ENCODE peak calls at places on chromosomes 3 and 15, in eight cellular contexts. L, S, N, H, E, I, G and Y are unnamed samples.

GRCh38 chr3:23094890-23095462 is 108.2 kb upstream of the UBE2E2 start:
- DNase-seq in L (no peak), S (no peak), N (no peak), H (peak), E (no peak), I (no peak), G (peak), Y (no peak)

GRCh38 chr3:180180795-180181194 is 144.1 kb upstream of the PEX5L start:
- DNase-seq in L (no peak), S (no peak), N (no peak), H (no peak), E (no peak), I (no peak), G (peak), Y (no peak)

GRCh38 chr3:187186801-187187421 is 10.4 kb upstream of the RTP1 start:
- DNase-seq in L (no peak), S (peak), N (peak), H (peak), E (no peak), I (peak), G (peak), Y (no peak)

GRCh38 chr15:44712108-44713005 is 1.0 kb downstream of the B2M start:
- DNase-seq in L (peak), S (peak), N (peak), H (no peak), E (peak), I (peak), G (peak), Y (no peak)

GRCh38 chr3:134260984-134261383 is 10.3 kb upstream of the RYK start:
- DNase-seq in L (no peak), S (no peak), N (no peak), H (no peak), E (no peak), I (no peak), G (peak), Y (peak)

GRCh38 chr15:90769375-90769774 is 52.2 kb downstream of the BLM start:
- DNase-seq in L (no peak), S (no peak), N (no peak), H (no peak), E (no peak), I (no peak), G (no peak), Y (no peak)

GRCh38 chr3:184334470-184335158 is 2.8 kb upstream of the FAM131A start:
- DNase-seq in L (no peak), S (no peak), N (peak), H (no peak), E (no peak), I (no peak), G (peak), Y (no peak)

GRCh38 chr15:60134609-60135008 is 130.5 kb downstream of the FOXB1 start:
- DNase-seq in L (no peak), S (no peak), N (no peak), H (no peak), E (no peak), I (no peak), G (no peak), Y (no peak)

GRCh38 chr3:177448987-177449975 is 252.0 kb upstream of the TBL1XR1 start:
- DNase-seq in L (no peak), S (no peak), N (peak), H (no peak), E (peak), I (no peak), G (peak), Y (no peak)

GRCh38 chr3:119492810-119493209 is 5.5 kb upstream of the TIMMDC1 start:
- DNase-seq in L (no peak), S (no peak), N (no peak), H (no peak), E (no peak), I (no peak), G (no peak), Y (no peak)

GRCh38 chr15:56929389-56929788 is 10.9 kb downstream of the TCF12 start:
- DNase-seq in L (no peak), S (no peak), N (no peak), H (no peak), E (peak), I (no peak), G (peak), Y (no peak)

GRCh38 chr3:40366203-40367162 is 20.5 kb upstream of the ENTPD3 start:
- DNase-seq in L (no peak), S (no peak), N (no peak), H (no peak), E (no peak), I (no peak), G (no peak), Y (no peak)

GRCh38 chr3:43497905-43498365 is 123.9 kb downstream of the ANO10 start:
- DNase-seq in L (no peak), S (no peak), N (no peak), H (no peak), E (peak), I (no peak), G (no peak), Y (no peak)

GRCh38 chr3:43327184-43327950 is 41.0 kb downstream of the SNRK start:
- DNase-seq in L (no peak), S (no peak), N (no peak), H (no peak), E (no peak), I (no peak), G (no peak), Y (no peak)

GRCh38 chr3:34305266-34305665 is 506.8 kb downstream of the PDCD6IP start:
- DNase-seq in L (no peak), S (no peak), N (no peak), H (no peak), E (no peak), I (no peak), G (no peak), Y (no peak)